ENCODE peak calls at places on chromosomes 2 and 18, in five cellular contexts. C, Q, W, D and L are unnamed samples.
A peak's percentile ranks its signal among the peaks of the same experiment; 100 is the strongest.

GRCh38 chr2:62504657-62505056 is 1.3 kb downstream of the TMEM17 start:
- DNase-seq in C (no peak), Q (no peak), W (no peak), D (no peak), L (no peak)

GRCh38 chr2:3277050-3277747 is 100.4 kb downstream of the EIPR1 start:
- DNase-seq in C (no peak), Q (no peak), W (no peak), D (no peak), L (no peak)

GRCh38 chr2:25954199-25954752 is 28.0 kb downstream of the KIF3C start:
- DNase-seq in C (no peak), Q (no peak), W (no peak), D (no peak), L (no peak)

GRCh38 chr2:39119732-39120520 is 925 bp downstream of the SOS1 start:
- DNase-seq in C (peak; percentile 50), Q (peak; percentile 44), W (peak; percentile 21), D (peak; percentile 56), L (peak; percentile 55)

GRCh38 chr2:241579281-241579680 is 20.7 kb downstream of the BOK start:
- DNase-seq in C (no peak), Q (no peak), W (no peak), D (no peak), L (no peak)

GRCh38 chr2:168278424-168278888 is 31.1 kb upstream of the STK39 start:
- DNase-seq in C (no peak), Q (peak; percentile 77), W (no peak), D (no peak), L (peak; percentile 8)

GRCh38 chr2:192438239-192438638 is 243.5 kb upstream of the TMEFF2 start:
- DNase-seq in C (no peak), Q (no peak), W (no peak), D (no peak), L (no peak)

GRCh38 chr2:157271590-157272203 is 14.2 kb downstream of the GALNT5 start:
- DNase-seq in C (no peak), Q (no peak), W (no peak), D (no peak), L (no peak)

GRCh38 chr2:17752892-17753802 is 463 bp downstream of the SMC6 start:
- DNase-seq in C (no peak), Q (peak; percentile 33), W (peak; percentile 56), D (peak; percentile 48), L (peak; percentile 20)

GRCh38 chr18:56992777-56993176 is 154.1 kb upstream of the BOD1L2 start:
- DNase-seq in C (no peak), Q (no peak), W (no peak), D (no peak), L (no peak)

GRCh38 chr18:44325903-44326650 is 354.6 kb upstream of the SETBP1 start:
- DNase-seq in C (peak; percentile 11), Q (peak; percentile 16), W (no peak), D (no peak), L (peak; percentile 15)

GRCh38 chr2:219596954-219597551 is 604 bp upstream of the STK11IP start:
- DNase-seq in C (no peak), Q (no peak), W (no peak), D (no peak), L (no peak)

GRCh38 chr2:150485114-150485870 is 2.2 kb downstream of the RND3 start:
- DNase-seq in C (no peak), Q (peak; percentile 72), W (no peak), D (no peak), L (peak; percentile 75)